ENCODE peak calls at places on chromosomes 6 and 20, in eight cellular contexts. One of them, this sample, is unnamed.

GRCh38 chr6:157760589-157761330 is 62.3 kb upstream of the SNX9 start:
- DNase-seq in stimulated activated CD8-positive, alpha-beta memory T cell treated with anti-CD3 and anti-CD28 coated beads, Interleukin-2, amount 100 ng/mL, for 48 hours: no peak
- DNase-seq in activated CD8-positive, alpha-beta T cell treated with anti-CD3 and anti-CD28 coated beads, Interleukin-2, amount 10 ng/mL, durations not matched to agents 7 days and 5 days: no peak
- DNase-seq in effector memory CD8-positive, alpha-beta T cell: no peak
- DNase-seq in GDM1: no peak
- DNase-seq in lung microvascular endothelial cell: peak; percentile 87
- DNase-seq in caudate nucleus: no peak
- DNase-seq in GM04504: peak; percentile 81
- DNase-seq in this sample: peak; percentile 88

GRCh38 chr6:885051-885590 is 192.2 kb upstream of the EXOC2 start:
- DNase-seq in GDM1: no peak
- DNase-seq in lung microvascular endothelial cell: no peak
- DNase-seq in caudate nucleus: no peak
- DNase-seq in activated CD8-positive, alpha-beta T cell treated with anti-CD3 and anti-CD28 coated beads, Interleukin-2, amount 10 ng/mL, durations not matched to agents 7 days and 5 days: no peak
- DNase-seq in GM04504: no peak
- DNase-seq in stimulated activated CD8-positive, alpha-beta memory T cell treated with anti-CD3 and anti-CD28 coated beads, Interleukin-2, amount 100 ng/mL, for 48 hours: no peak
- DNase-seq in effector memory CD8-positive, alpha-beta T cell: no peak
- DNase-seq in this sample: no peak

GRCh38 chr20:15867899-15868298 is 705.3 kb downstream of the KIF16B start:
- DNase-seq in caudate nucleus: no peak
- DNase-seq in stimulated activated CD8-positive, alpha-beta memory T cell treated with anti-CD3 and anti-CD28 coated beads, Interleukin-2, amount 100 ng/mL, for 48 hours: no peak
- DNase-seq in GM04504: no peak
- DNase-seq in GDM1: no peak
- DNase-seq in lung microvascular endothelial cell: no peak
- DNase-seq in activated CD8-positive, alpha-beta T cell treated with anti-CD3 and anti-CD28 coated beads, Interleukin-2, amount 10 ng/mL, durations not matched to agents 7 days and 5 days: no peak
- DNase-seq in effector memory CD8-positive, alpha-beta T cell: no peak
- DNase-seq in this sample: no peak

GRCh38 chr6:81933648-81934047 is 181.2 kb upstream of the TENT5A start:
- DNase-seq in GDM1: no peak
- DNase-seq in caudate nucleus: no peak
- DNase-seq in activated CD8-positive, alpha-beta T cell treated with anti-CD3 and anti-CD28 coated beads, Interleukin-2, amount 10 ng/mL, durations not matched to agents 7 days and 5 days: no peak
- DNase-seq in GM04504: no peak
- DNase-seq in effector memory CD8-positive, alpha-beta T cell: no peak
- DNase-seq in stimulated activated CD8-positive, alpha-beta memory T cell treated with anti-CD3 and anti-CD28 coated beads, Interleukin-2, amount 100 ng/mL, for 48 hours: no peak
- DNase-seq in lung microvascular endothelial cell: no peak
- DNase-seq in this sample: no peak

GRCh38 chr6:80341330-80341729 is 234.9 kb downstream of the BCKDHB start:
- DNase-seq in stimulated activated CD8-positive, alpha-beta memory T cell treated with anti-CD3 and anti-CD28 coated beads, Interleukin-2, amount 100 ng/mL, for 48 hours: no peak
- DNase-seq in effector memory CD8-positive, alpha-beta T cell: no peak
- DNase-seq in GDM1: no peak
- DNase-seq in GM04504: no peak
- DNase-seq in caudate nucleus: no peak
- DNase-seq in activated CD8-positive, alpha-beta T cell treated with anti-CD3 and anti-CD28 coated beads, Interleukin-2, amount 10 ng/mL, durations not matched to agents 7 days and 5 days: no peak
- DNase-seq in lung microvascular endothelial cell: no peak
- DNase-seq in this sample: peak; percentile 73

GRCh38 chr6:148497256-148497655 is 154.6 kb downstream of the SASH1 start:
- DNase-seq in caudate nucleus: no peak
- DNase-seq in GM04504: peak; percentile 79
- DNase-seq in lung microvascular endothelial cell: no peak
- DNase-seq in activated CD8-positive, alpha-beta T cell treated with anti-CD3 and anti-CD28 coated beads, Interleukin-2, amount 10 ng/mL, durations not matched to agents 7 days and 5 days: no peak
- DNase-seq in GDM1: no peak
- DNase-seq in stimulated activated CD8-positive, alpha-beta memory T cell treated with anti-CD3 and anti-CD28 coated beads, Interleukin-2, amount 100 ng/mL, for 48 hours: no peak
- DNase-seq in effector memory CD8-positive, alpha-beta T cell: no peak
- DNase-seq in this sample: peak; percentile 86

GRCh38 chr6:106511274-106512047 is 117.8 kb downstream of the RTN4IP1 start:
- DNase-seq in stimulated activated CD8-positive, alpha-beta memory T cell treated with anti-CD3 and anti-CD28 coated beads, Interleukin-2, amount 100 ng/mL, for 48 hours: no peak
- DNase-seq in GDM1: no peak
- DNase-seq in effector memory CD8-positive, alpha-beta T cell: peak; percentile 30
- DNase-seq in caudate nucleus: no peak
- DNase-seq in GM04504: no peak
- DNase-seq in activated CD8-positive, alpha-beta T cell treated with anti-CD3 and anti-CD28 coated beads, Interleukin-2, amount 10 ng/mL, durations not matched to agents 7 days and 5 days: peak; percentile 64
- DNase-seq in lung microvascular endothelial cell: peak; percentile 37
- DNase-seq in this sample: peak; percentile 45

GRCh38 chr20:64038579-64039292 is 2.8 kb downstream of the C20orf204 start:
- DNase-seq in stimulated activated CD8-positive, alpha-beta memory T cell treated with anti-CD3 and anti-CD28 coated beads, Interleukin-2, amount 100 ng/mL, for 48 hours: peak; percentile 69
- DNase-seq in caudate nucleus: peak; percentile 23
- DNase-seq in effector memory CD8-positive, alpha-beta T cell: peak; percentile 62
- DNase-seq in GDM1: peak; percentile 65
- DNase-seq in GM04504: peak; percentile 28
- DNase-seq in lung microvascular endothelial cell: peak; percentile 90
- DNase-seq in activated CD8-positive, alpha-beta T cell treated with anti-CD3 and anti-CD28 coated beads, Interleukin-2, amount 10 ng/mL, durations not matched to agents 7 days and 5 days: peak; percentile 84
- DNase-seq in this sample: peak; percentile 69

GRCh38 chr6:128156315-128157111 is 255.7 kb upstream of the THEMIS start:
- DNase-seq in stimulated activated CD8-positive, alpha-beta memory T cell treated with anti-CD3 and anti-CD28 coated beads, Interleukin-2, amount 100 ng/mL, for 48 hours: no peak
- DNase-seq in GM04504: no peak
- DNase-seq in activated CD8-positive, alpha-beta T cell treated with anti-CD3 and anti-CD28 coated beads, Interleukin-2, amount 10 ng/mL, durations not matched to agents 7 days and 5 days: no peak
- DNase-seq in lung microvascular endothelial cell: no peak
- DNase-seq in GDM1: no peak
- DNase-seq in caudate nucleus: no peak
- DNase-seq in effector memory CD8-positive, alpha-beta T cell: no peak
- DNase-seq in this sample: no peak

GRCh38 chr20:25497586-25498279 is 87.6 kb downstream of the NINL start:
- DNase-seq in activated CD8-positive, alpha-beta T cell treated with anti-CD3 and anti-CD28 coated beads, Interleukin-2, amount 10 ng/mL, durations not matched to agents 7 days and 5 days: no peak
- DNase-seq in GDM1: no peak
- DNase-seq in GM04504: no peak
- DNase-seq in effector memory CD8-positive, alpha-beta T cell: no peak
- DNase-seq in stimulated activated CD8-positive, alpha-beta memory T cell treated with anti-CD3 and anti-CD28 coated beads, Interleukin-2, amount 100 ng/mL, for 48 hours: no peak
- DNase-seq in caudate nucleus: no peak
- DNase-seq in lung microvascular endothelial cell: no peak
- DNase-seq in this sample: no peak

GRCh38 chr6:81787313-81788068 is 35.0 kb upstream of the TENT5A start:
- DNase-seq in lung microvascular endothelial cell: no peak
- DNase-seq in GDM1: no peak
- DNase-seq in caudate nucleus: no peak
- DNase-seq in GM04504: no peak
- DNase-seq in effector memory CD8-positive, alpha-beta T cell: no peak
- DNase-seq in stimulated activated CD8-positive, alpha-beta memory T cell treated with anti-CD3 and anti-CD28 coated beads, Interleukin-2, amount 100 ng/mL, for 48 hours: no peak
- DNase-seq in activated CD8-positive, alpha-beta T cell treated with anti-CD3 and anti-CD28 coated beads, Interleukin-2, amount 10 ng/mL, durations not matched to agents 7 days and 5 days: no peak
- DNase-seq in this sample: peak; percentile 64

GRCh38 chr20:50508171-50508761 is 1.9 kb upstream of the PTPN1 start:
- DNase-seq in caudate nucleus: no peak
- DNase-seq in stimulated activated CD8-positive, alpha-beta memory T cell treated with anti-CD3 and anti-CD28 coated beads, Interleukin-2, amount 100 ng/mL, for 48 hours: no peak
- DNase-seq in GM04504: no peak
- DNase-seq in effector memory CD8-positive, alpha-beta T cell: no peak
- DNase-seq in lung microvascular endothelial cell: no peak
- DNase-seq in GDM1: no peak
- DNase-seq in activated CD8-positive, alpha-beta T cell treated with anti-CD3 and anti-CD28 coated beads, Interleukin-2, amount 10 ng/mL, durations not matched to agents 7 days and 5 days: no peak
- DNase-seq in this sample: peak; percentile 61

GRCh38 chr6:87029711-87030314 is 65.1 kb downstream of the CGA start:
- DNase-seq in effector memory CD8-positive, alpha-beta T cell: no peak
- DNase-seq in GM04504: peak; percentile 16
- DNase-seq in stimulated activated CD8-positive, alpha-beta memory T cell treated with anti-CD3 and anti-CD28 coated beads, Interleukin-2, amount 100 ng/mL, for 48 hours: no peak
- DNase-seq in GDM1: no peak
- DNase-seq in activated CD8-positive, alpha-beta T cell treated with anti-CD3 and anti-CD28 coated beads, Interleukin-2, amount 10 ng/mL, durations not matched to agents 7 days and 5 days: no peak
- DNase-seq in caudate nucleus: no peak
- DNase-seq in lung microvascular endothelial cell: peak; percentile 67
- DNase-seq in this sample: peak; percentile 41

GRCh38 chr6:19052219-19052618 is 665.1 kb downstream of the RNF144B start:
- DNase-seq in lung microvascular endothelial cell: no peak
- DNase-seq in stimulated activated CD8-positive, alpha-beta memory T cell treated with anti-CD3 and anti-CD28 coated beads, Interleukin-2, amount 100 ng/mL, for 48 hours: no peak
- DNase-seq in GDM1: no peak
- DNase-seq in GM04504: no peak
- DNase-seq in activated CD8-positive, alpha-beta T cell treated with anti-CD3 and anti-CD28 coated beads, Interleukin-2, amount 10 ng/mL, durations not matched to agents 7 days and 5 days: no peak
- DNase-seq in caudate nucleus: no peak
- DNase-seq in effector memory CD8-positive, alpha-beta T cell: no peak
- DNase-seq in this sample: peak; percentile 66

GRCh38 chr6:96520039-96520850 is 1.4 kb upstream of the UFL1 start:
- DNase-seq in lung microvascular endothelial cell: peak; percentile 22
- DNase-seq in GM04504: no peak
- DNase-seq in effector memory CD8-positive, alpha-beta T cell: no peak
- DNase-seq in activated CD8-positive, alpha-beta T cell treated with anti-CD3 and anti-CD28 coated beads, Interleukin-2, amount 10 ng/mL, durations not matched to agents 7 days and 5 days: no peak
- DNase-seq in caudate nucleus: no peak
- DNase-seq in GDM1: no peak
- DNase-seq in stimulated activated CD8-positive, alpha-beta memory T cell treated with anti-CD3 and anti-CD28 coated beads, Interleukin-2, amount 100 ng/mL, for 48 hours: no peak
- DNase-seq in this sample: peak; percentile 68

GRCh38 chr6:144657691-144658090 is 372.6 kb downstream of the UTRN start:
- DNase-seq in caudate nucleus: no peak
- DNase-seq in activated CD8-positive, alpha-beta T cell treated with anti-CD3 and anti-CD28 coated beads, Interleukin-2, amount 10 ng/mL, durations not matched to agents 7 days and 5 days: no peak
- DNase-seq in effector memory CD8-positive, alpha-beta T cell: no peak
- DNase-seq in GDM1: no peak
- DNase-seq in stimulated activated CD8-positive, alpha-beta memory T cell treated with anti-CD3 and anti-CD28 coated beads, Interleukin-2, amount 100 ng/mL, for 48 hours: no peak
- DNase-seq in GM04504: no peak
- DNase-seq in lung microvascular endothelial cell: no peak
- DNase-seq in this sample: no peak

GRCh38 chr6:68139130-68139529 is 496.0 kb upstream of the ADGRB3 start:
- DNase-seq in caudate nucleus: no peak
- DNase-seq in GM04504: no peak
- DNase-seq in effector memory CD8-positive, alpha-beta T cell: no peak
- DNase-seq in GDM1: no peak
- DNase-seq in activated CD8-positive, alpha-beta T cell treated with anti-CD3 and anti-CD28 coated beads, Interleukin-2, amount 10 ng/mL, durations not matched to agents 7 days and 5 days: no peak
- DNase-seq in stimulated activated CD8-positive, alpha-beta memory T cell treated with anti-CD3 and anti-CD28 coated beads, Interleukin-2, amount 100 ng/mL, for 48 hours: no peak
- DNase-seq in lung microvascular endothelial cell: no peak
- DNase-seq in this sample: no peak

GRCh38 chr20:13687827-13688226 is 49.1 kb upstream of the TASP1 start:
- DNase-seq in GDM1: no peak
- DNase-seq in caudate nucleus: no peak
- DNase-seq in activated CD8-positive, alpha-beta T cell treated with anti-CD3 and anti-CD28 coated beads, Interleukin-2, amount 10 ng/mL, durations not matched to agents 7 days and 5 days: no peak
- DNase-seq in stimulated activated CD8-positive, alpha-beta memory T cell treated with anti-CD3 and anti-CD28 coated beads, Interleukin-2, amount 100 ng/mL, for 48 hours: no peak
- DNase-seq in GM04504: no peak
- DNase-seq in effector memory CD8-positive, alpha-beta T cell: no peak
- DNase-seq in lung microvascular endothelial cell: no peak
- DNase-seq in this sample: no peak

GRCh38 chr6:160293844-160294243 is 35.2 kb upstream of the SLC22A2 start:
- DNase-seq in caudate nucleus: no peak
- DNase-seq in activated CD8-positive, alpha-beta T cell treated with anti-CD3 and anti-CD28 coated beads, Interleukin-2, amount 10 ng/mL, durations not matched to agents 7 days and 5 days: no peak
- DNase-seq in lung microvascular endothelial cell: no peak
- DNase-seq in GDM1: no peak
- DNase-seq in GM04504: no peak
- DNase-seq in effector memory CD8-positive, alpha-beta T cell: no peak
- DNase-seq in stimulated activated CD8-positive, alpha-beta memory T cell treated with anti-CD3 and anti-CD28 coated beads, Interleukin-2, amount 100 ng/mL, for 48 hours: no peak
- DNase-seq in this sample: no peak

GRCh38 chr6:134754013-134754690 is 195.7 kb downstream of the ALDH8A1 start:
- DNase-seq in activated CD8-positive, alpha-beta T cell treated with anti-CD3 and anti-CD28 coated beads, Interleukin-2, amount 10 ng/mL, durations not matched to agents 7 days and 5 days: no peak
- DNase-seq in caudate nucleus: no peak
- DNase-seq in stimulated activated CD8-positive, alpha-beta memory T cell treated with anti-CD3 and anti-CD28 coated beads, Interleukin-2, amount 100 ng/mL, for 48 hours: no peak
- DNase-seq in GDM1: no peak
- DNase-seq in effector memory CD8-positive, alpha-beta T cell: no peak
- DNase-seq in lung microvascular endothelial cell: no peak
- DNase-seq in GM04504: no peak
- DNase-seq in this sample: no peak

GRCh38 chr20:31833130-31833930 is 12.1 kb downstream of the FOXS1 start:
- DNase-seq in stimulated activated CD8-positive, alpha-beta memory T cell treated with anti-CD3 and anti-CD28 coated beads, Interleukin-2, amount 100 ng/mL, for 48 hours: peak; percentile 63
- DNase-seq in GM04504: no peak
- DNase-seq in effector memory CD8-positive, alpha-beta T cell: peak; percentile 57
- DNase-seq in activated CD8-positive, alpha-beta T cell treated with anti-CD3 and anti-CD28 coated beads, Interleukin-2, amount 10 ng/mL, durations not matched to agents 7 days and 5 days: peak; percentile 74
- DNase-seq in GDM1: peak; percentile 44
- DNase-seq in caudate nucleus: no peak
- DNase-seq in lung microvascular endothelial cell: peak; percentile 50
- DNase-seq in this sample: no peak

GRCh38 chr20:50794181-50794845 is 548 bp upstream of the BCAS4 start:
- DNase-seq in GDM1: no peak
- DNase-seq in activated CD8-positive, alpha-beta T cell treated with anti-CD3 and anti-CD28 coated beads, Interleukin-2, amount 10 ng/mL, durations not matched to agents 7 days and 5 days: no peak
- DNase-seq in caudate nucleus: no peak
- DNase-seq in GM04504: no peak
- DNase-seq in effector memory CD8-positive, alpha-beta T cell: no peak
- DNase-seq in lung microvascular endothelial cell: no peak
- DNase-seq in stimulated activated CD8-positive, alpha-beta memory T cell treated with anti-CD3 and anti-CD28 coated beads, Interleukin-2, amount 100 ng/mL, for 48 hours: no peak
- DNase-seq in this sample: no peak

GRCh38 chr20:11143481-11143880 is 469.7 kb upstream of the JAG1 start:
- DNase-seq in GDM1: no peak
- DNase-seq in lung microvascular endothelial cell: no peak
- DNase-seq in activated CD8-positive, alpha-beta T cell treated with anti-CD3 and anti-CD28 coated beads, Interleukin-2, amount 10 ng/mL, durations not matched to agents 7 days and 5 days: no peak
- DNase-seq in stimulated activated CD8-positive, alpha-beta memory T cell treated with anti-CD3 and anti-CD28 coated beads, Interleukin-2, amount 100 ng/mL, for 48 hours: no peak
- DNase-seq in GM04504: no peak
- DNase-seq in effector memory CD8-positive, alpha-beta T cell: no peak
- DNase-seq in caudate nucleus: no peak
- DNase-seq in this sample: no peak

GRCh38 chr6:155171109-155171746 is 92.6 kb upstream of the CLDN20 start:
- DNase-seq in lung microvascular endothelial cell: peak; percentile 97
- DNase-seq in GM04504: peak; percentile 88
- DNase-seq in caudate nucleus: peak; percentile 64
- DNase-seq in GDM1: no peak
- DNase-seq in stimulated activated CD8-positive, alpha-beta memory T cell treated with anti-CD3 and anti-CD28 coated beads, Interleukin-2, amount 100 ng/mL, for 48 hours: peak; percentile 72
- DNase-seq in effector memory CD8-positive, alpha-beta T cell: peak; percentile 53
- DNase-seq in activated CD8-positive, alpha-beta T cell treated with anti-CD3 and anti-CD28 coated beads, Interleukin-2, amount 10 ng/mL, durations not matched to agents 7 days and 5 days: peak; percentile 83
- DNase-seq in this sample: peak; percentile 94

GRCh38 chr20:62618622-62619529 is 23.4 kb upstream of the SLCO4A1 start:
- DNase-seq in GDM1: peak; percentile 47
- DNase-seq in GM04504: no peak
- DNase-seq in stimulated activated CD8-positive, alpha-beta memory T cell treated with anti-CD3 and anti-CD28 coated beads, Interleukin-2, amount 100 ng/mL, for 48 hours: peak; percentile 45
- DNase-seq in caudate nucleus: no peak
- DNase-seq in effector memory CD8-positive, alpha-beta T cell: no peak
- DNase-seq in lung microvascular endothelial cell: no peak
- DNase-seq in activated CD8-positive, alpha-beta T cell treated with anti-CD3 and anti-CD28 coated beads, Interleukin-2, amount 10 ng/mL, durations not matched to agents 7 days and 5 days: peak; percentile 87
- DNase-seq in this sample: no peak

GRCh38 chr20:45821942-45822341 is 5.2 kb downstream of the TNNC2 start:
- DNase-seq in effector memory CD8-positive, alpha-beta T cell: no peak
- DNase-seq in caudate nucleus: no peak
- DNase-seq in stimulated activated CD8-positive, alpha-beta memory T cell treated with anti-CD3 and anti-CD28 coated beads, Interleukin-2, amount 100 ng/mL, for 48 hours: no peak
- DNase-seq in activated CD8-positive, alpha-beta T cell treated with anti-CD3 and anti-CD28 coated beads, Interleukin-2, amount 10 ng/mL, durations not matched to agents 7 days and 5 days: no peak
- DNase-seq in GM04504: no peak
- DNase-seq in lung microvascular endothelial cell: no peak
- DNase-seq in GDM1: no peak
- DNase-seq in this sample: no peak

GRCh38 chr6:140979642-140980091 is 1153.1 kb upstream of the GJE1 start:
- DNase-seq in effector memory CD8-positive, alpha-beta T cell: no peak
- DNase-seq in lung microvascular endothelial cell: peak; percentile 99
- DNase-seq in stimulated activated CD8-positive, alpha-beta memory T cell treated with anti-CD3 and anti-CD28 coated beads, Interleukin-2, amount 100 ng/mL, for 48 hours: no peak
- DNase-seq in GDM1: no peak
- DNase-seq in activated CD8-positive, alpha-beta T cell treated with anti-CD3 and anti-CD28 coated beads, Interleukin-2, amount 10 ng/mL, durations not matched to agents 7 days and 5 days: no peak
- DNase-seq in GM04504: peak; percentile 69
- DNase-seq in caudate nucleus: no peak
- DNase-seq in this sample: peak; percentile 94

GRCh38 chr20:49184691-49185070 is 3.5 kb downstream of the STAU1 start:
- DNase-seq in effector memory CD8-positive, alpha-beta T cell: no peak
- DNase-seq in GM04504: no peak
- DNase-seq in lung microvascular endothelial cell: no peak
- DNase-seq in caudate nucleus: no peak
- DNase-seq in activated CD8-positive, alpha-beta T cell treated with anti-CD3 and anti-CD28 coated beads, Interleukin-2, amount 10 ng/mL, durations not matched to agents 7 days and 5 days: no peak
- DNase-seq in GDM1: no peak
- DNase-seq in stimulated activated CD8-positive, alpha-beta memory T cell treated with anti-CD3 and anti-CD28 coated beads, Interleukin-2, amount 100 ng/mL, for 48 hours: no peak
- DNase-seq in this sample: no peak

GRCh38 chr6:70413114-70413828 is at the start of gene FAM135A:
- DNase-seq in caudate nucleus: peak; percentile 94
- DNase-seq in effector memory CD8-positive, alpha-beta T cell: peak; percentile 92
- DNase-seq in GDM1: peak; percentile 91
- DNase-seq in activated CD8-positive, alpha-beta T cell treated with anti-CD3 and anti-CD28 coated beads, Interleukin-2, amount 10 ng/mL, durations not matched to agents 7 days and 5 days: peak; percentile 98
- DNase-seq in lung microvascular endothelial cell: peak; percentile 98
- DNase-seq in GM04504: peak; percentile 95
- DNase-seq in stimulated activated CD8-positive, alpha-beta memory T cell treated with anti-CD3 and anti-CD28 coated beads, Interleukin-2, amount 100 ng/mL, for 48 hours: peak; percentile 96
- DNase-seq in this sample: peak; percentile 90

GRCh38 chr20:51749674-51750036 is 18.5 kb downstream of the ATP9A start:
- DNase-seq in stimulated activated CD8-positive, alpha-beta memory T cell treated with anti-CD3 and anti-CD28 coated beads, Interleukin-2, amount 100 ng/mL, for 48 hours: no peak
- DNase-seq in activated CD8-positive, alpha-beta T cell treated with anti-CD3 and anti-CD28 coated beads, Interleukin-2, amount 10 ng/mL, durations not matched to agents 7 days and 5 days: no peak
- DNase-seq in effector memory CD8-positive, alpha-beta T cell: no peak
- DNase-seq in lung microvascular endothelial cell: peak; percentile 37
- DNase-seq in GM04504: no peak
- DNase-seq in caudate nucleus: no peak
- DNase-seq in GDM1: no peak
- DNase-seq in this sample: peak; percentile 68

GRCh38 chr6:132650413-132650812 is 8.6 kb downstream of the TAAR1 start:
- DNase-seq in activated CD8-positive, alpha-beta T cell treated with anti-CD3 and anti-CD28 coated beads, Interleukin-2, amount 10 ng/mL, durations not matched to agents 7 days and 5 days: no peak
- DNase-seq in caudate nucleus: no peak
- DNase-seq in GM04504: no peak
- DNase-seq in lung microvascular endothelial cell: no peak
- DNase-seq in stimulated activated CD8-positive, alpha-beta memory T cell treated with anti-CD3 and anti-CD28 coated beads, Interleukin-2, amount 100 ng/mL, for 48 hours: no peak
- DNase-seq in effector memory CD8-positive, alpha-beta T cell: no peak
- DNase-seq in GDM1: no peak
- DNase-seq in this sample: no peak

GRCh38 chr6:98416027-98416426 is 418.3 kb upstream of the POU3F2 start:
- DNase-seq in GM04504: no peak
- DNase-seq in activated CD8-positive, alpha-beta T cell treated with anti-CD3 and anti-CD28 coated beads, Interleukin-2, amount 10 ng/mL, durations not matched to agents 7 days and 5 days: no peak
- DNase-seq in GDM1: no peak
- DNase-seq in effector memory CD8-positive, alpha-beta T cell: no peak
- DNase-seq in caudate nucleus: no peak
- DNase-seq in lung microvascular endothelial cell: no peak
- DNase-seq in stimulated activated CD8-positive, alpha-beta memory T cell treated with anti-CD3 and anti-CD28 coated beads, Interleukin-2, amount 100 ng/mL, for 48 hours: no peak
- DNase-seq in this sample: no peak

GRCh38 chr6:122302077-122302476 is 97.4 kb upstream of the HSF2 start:
- DNase-seq in stimulated activated CD8-positive, alpha-beta memory T cell treated with anti-CD3 and anti-CD28 coated beads, Interleukin-2, amount 100 ng/mL, for 48 hours: no peak
- DNase-seq in effector memory CD8-positive, alpha-beta T cell: no peak
- DNase-seq in caudate nucleus: no peak
- DNase-seq in lung microvascular endothelial cell: no peak
- DNase-seq in GDM1: no peak
- DNase-seq in activated CD8-positive, alpha-beta T cell treated with anti-CD3 and anti-CD28 coated beads, Interleukin-2, amount 10 ng/mL, durations not matched to agents 7 days and 5 days: no peak
- DNase-seq in GM04504: no peak
- DNase-seq in this sample: no peak

GRCh38 chr6:28218312-28219248 is 6.5 kb upstream of the ZSCAN9 start:
- DNase-seq in activated CD8-positive, alpha-beta T cell treated with anti-CD3 and anti-CD28 coated beads, Interleukin-2, amount 10 ng/mL, durations not matched to agents 7 days and 5 days: peak; percentile 39
- DNase-seq in caudate nucleus: peak; percentile 59
- DNase-seq in GM04504: no peak
- DNase-seq in effector memory CD8-positive, alpha-beta T cell: no peak
- DNase-seq in lung microvascular endothelial cell: peak; percentile 70
- DNase-seq in GDM1: peak; percentile 71
- DNase-seq in stimulated activated CD8-positive, alpha-beta memory T cell treated with anti-CD3 and anti-CD28 coated beads, Interleukin-2, amount 100 ng/mL, for 48 hours: peak; percentile 36
- DNase-seq in this sample: peak; percentile 47